ENCODE peak calls at places on chromosomes 3 and 15, in four cellular contexts. Q, Y, V and E are unnamed samples.

GRCh38 chr15:99593070-99593469 is 27.3 kb downstream of the MEF2A start:
- DNase-seq in Q (no peak), Y (no peak), V (no peak), E (no peak)

GRCh38 chr15:88334436-88334835 is 77.9 kb upstream of the NTRK3 start:
- DNase-seq in Q (no peak), Y (no peak), V (no peak), E (peak; percentile 13)

GRCh38 chr3:175304437-175304836 is 445.3 kb downstream of the NAALADL2 start:
- DNase-seq in Q (no peak), Y (no peak), V (no peak), E (no peak)

GRCh38 chr3:139109271-139109670 is 64.6 kb upstream of the PRR23C start:
- DNase-seq in Q (no peak), Y (no peak), V (no peak), E (no peak)

GRCh38 chr3:42685891-42686820 is 819 bp downstream of the KLHL40 start:
- DNase-seq in Q (no peak), Y (no peak), V (no peak), E (no peak)

GRCh38 chr15:75195122-75195765 is 6.4 kb upstream of the C15orf39 start:
- DNase-seq in Q (no peak), Y (no peak), V (no peak), E (no peak)

GRCh38 chr3:13709706-13710105 is 160.8 kb downstream of the FBLN2 start:
- DNase-seq in Q (no peak), Y (no peak), V (no peak), E (no peak)

GRCh38 chr15:98442379-98442833 is 205.9 kb upstream of the IGF1R start:
- DNase-seq in Q (peak; percentile 86), Y (peak; percentile 47), V (no peak), E (peak; percentile 82)

GRCh38 chr15:66472176-66472999 is 25.2 kb downstream of the SNAPC5 start:
- DNase-seq in Q (no peak), Y (no peak), V (peak; percentile 78), E (peak; percentile 50)

GRCh38 chr3:149581681-149582349 is 76.0 kb downstream of the WWTR1 start:
- DNase-seq in Q (peak; percentile 86), Y (peak; percentile 14), V (no peak), E (peak; percentile 89)

GRCh38 chr3:53550005-53550620 is 55.7 kb downstream of the CACNA1D start:
- DNase-seq in Q (no peak), Y (no peak), V (no peak), E (no peak)

GRCh38 chr3:114685053-114685630 is 391.3 kb downstream of the TIGIT start:
- DNase-seq in Q (no peak), Y (no peak), V (no peak), E (no peak)
- TF ChIP-seq ELK1 in Q (no peak), Y (no peak), V (no peak), E (no peak)

DNA sequence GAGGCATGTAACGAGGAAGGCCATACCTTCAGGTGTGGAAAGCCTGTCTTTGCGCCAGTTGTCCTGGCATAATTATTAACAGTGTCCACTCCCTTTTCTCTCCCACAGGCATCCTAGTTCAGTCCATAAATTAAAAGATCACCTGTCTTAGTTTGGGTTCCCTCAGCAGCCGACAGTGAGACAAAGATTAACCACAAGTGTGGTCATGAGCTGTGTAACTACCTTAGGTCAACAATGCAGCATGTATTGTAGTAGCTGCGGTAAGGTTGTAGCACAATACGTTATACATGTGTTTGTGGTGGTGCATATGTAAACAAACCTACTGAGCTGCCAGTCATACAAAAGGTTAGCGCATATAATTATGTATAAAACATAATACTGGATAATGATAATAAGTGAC is 103.2 kb upstream of the GALNT15 start:
- DNase-seq in Q (no peak), Y (no peak), V (no peak), E (no peak)
- TF ChIP-seq RFX5 in Q (no peak), Y (no peak), V (no peak), E (no peak)

GRCh38 chr3:51995346-51996156 is at the start of gene RPL29:
- DNase-seq in Q (peak; percentile 92), Y (peak; percentile 93), V (peak; percentile 88), E (peak; percentile 94)

GRCh38 chr3:51997172-51997571 is 1.5 kb upstream of the RPL29 start:
- DNase-seq in Q (no peak), Y (no peak), V (no peak), E (no peak)

GRCh38 chr3:51998774-51999173 is 3.1 kb upstream of the RPL29 start:
- DNase-seq in Q (no peak), Y (no peak), V (no peak), E (no peak)

GRCh38 chr3:51999861-52000260 is 4.2 kb upstream of the RPL29 start:
- DNase-seq in Q (no peak), Y (peak; percentile 67), V (no peak), E (no peak)

DNA sequence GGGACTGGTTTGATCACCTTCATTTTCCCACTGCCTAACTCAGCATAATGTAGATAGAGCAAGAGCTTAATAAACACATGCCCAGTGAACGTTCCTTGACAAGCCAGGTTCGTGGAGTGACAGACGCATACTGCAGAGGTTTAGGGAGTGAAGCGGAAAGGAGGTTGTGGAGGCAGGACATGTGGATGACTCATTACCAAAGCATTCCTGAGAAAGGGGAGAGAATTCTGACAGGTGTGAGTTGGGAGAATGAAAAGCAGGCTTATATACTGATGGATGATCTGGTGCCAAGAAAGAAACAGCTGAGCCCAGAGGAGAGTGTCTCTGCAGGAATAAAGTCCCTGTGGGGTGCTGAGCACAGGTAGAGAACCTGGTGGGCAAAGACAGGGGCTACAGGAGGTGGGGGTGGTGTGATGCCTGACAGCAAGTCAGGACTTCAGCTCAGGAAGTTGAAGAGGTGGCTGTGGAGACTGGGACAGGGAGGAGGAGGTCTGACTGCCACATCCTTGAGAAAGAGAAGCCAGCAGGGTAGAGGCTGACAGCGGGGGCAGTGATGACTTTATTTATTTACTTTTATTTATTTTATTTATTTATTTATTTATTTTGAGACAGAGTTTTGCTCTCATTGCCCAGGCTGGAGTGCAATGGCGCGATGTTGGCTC is 2.4 kb upstream of the RPL29 start:
- DNase-seq in Q (no peak), Y (no peak), V (no peak), E (no peak)
- TF ChIP-seq ELK1 in Q (no peak), Y (no peak), V (no peak), E (no peak)

GRCh38 chr3:73546961-73547360 is 77.8 kb downstream of the PDZRN3 start:
- DNase-seq in Q (no peak), Y (no peak), V (no peak), E (peak; percentile 96)

GRCh38 chr3:73552700-73553099 is 72.0 kb downstream of the PDZRN3 start:
- DNase-seq in Q (no peak), Y (no peak), V (no peak), E (peak; percentile 88)

GRCh38 chr3:73550011-73550410 is 74.7 kb downstream of the PDZRN3 start:
- DNase-seq in Q (no peak), Y (no peak), V (no peak), E (no peak)

GRCh38 chr3:73549071-73549600 is 75.6 kb downstream of the PDZRN3 start:
- DNase-seq in Q (no peak), Y (no peak), V (no peak), E (no peak)

GRCh38 chr3:73547427-73548036 is 77.2 kb downstream of the PDZRN3 start:
- DNase-seq in Q (no peak), Y (no peak), V (no peak), E (peak; percentile 94)
- TF ChIP-seq RFX5 in Q (no peak), Y (no peak), V (no peak), E (no peak)